ENCODE peak calls at places on chromosomes 11 and 22, in five cellular contexts. A, E, Y, R and J are unnamed samples.
A peak's percentile ranks its signal among the peaks of the same experiment; 100 is the strongest.

GRCh38 chr11:121670792-121671275 is 218.1 kb upstream of the SORL1-AS1 start:
- DNase-seq in R (peak; percentile 73), Y (no peak), A (no peak), E (no peak), J (no peak)

GRCh38 chr11:40759341-40759740 is 700.1 kb downstream of the LRRC4C start:
- DNase-seq in R (no peak), Y (no peak), E (no peak), A (no peak), J (no peak)

GRCh38 chr22:30270841-30271240 is 4.2 kb upstream of the OSM start:
- DNase-seq in Y (peak; percentile 41), E (no peak), R (peak; percentile 78), A (peak; percentile 66), J (no peak)

GRCh38 chr11:33475999-33476398 is 218.8 kb downstream of the HIPK3 start:
- DNase-seq in A (peak; percentile 26), R (peak; percentile 69), E (no peak), Y (no peak), J (no peak)

GRCh38 chr11:60926500-60926899 is 2.2 kb downstream of the TMEM132A start:
- DNase-seq in A (no peak), R (no peak), Y (no peak), E (no peak), J (no peak)

GRCh38 chr11:100445231-100445735 is 241.8 kb upstream of the ARHGAP42 start:
- DNase-seq in Y (no peak), A (peak; percentile 47), R (peak; percentile 20), E (no peak), J (no peak)

GRCh38 chr11:65436412-65437032 is 13.9 kb downstream of the NEAT1 start:
- DNase-seq in E (no peak), R (no peak), Y (no peak), A (no peak), J (no peak)

GRCh38 chr11:2816941-2817421 is 68.6 kb downstream of the CDKN1C start:
- DNase-seq in E (no peak), A (no peak), R (peak; percentile 86), Y (no peak), J (no peak)

GRCh38 chr11:17846852-17847453 is 112.4 kb downstream of the KCNC1 start:
- DNase-seq in R (peak; percentile 68), Y (no peak), E (peak; percentile 17), A (peak; percentile 27), J (no peak)

GRCh38 chr11:70132641-70133040 is 54.5 kb downstream of the ANO1 start:
- DNase-seq in Y (no peak), R (no peak), A (no peak), E (no peak), J (no peak)

GRCh38 chr11:45881708-45882368 is 3.6 kb upstream of the MAPK8IP1 start:
- DNase-seq in E (no peak), Y (no peak), A (no peak), R (no peak), J (no peak)

GRCh38 chr11:57649826-57650738 is at the start of gene YPEL4:
- DNase-seq in E (peak; percentile 57), Y (no peak), R (peak; percentile 78), A (peak; percentile 60), J (no peak)

GRCh38 chr11:57516061-57516443 is 550 bp upstream of the SLC43A1 start:
- DNase-seq in A (no peak), R (no peak), E (no peak), Y (no peak), J (no peak)

GRCh38 chr22:17896552-17896951 is 122.3 kb upstream of the BID start:
- DNase-seq in R (no peak), E (peak; percentile 44), Y (no peak), A (no peak), J (no peak)

GRCh38 chr11:129315781-129316579 is 59.7 kb upstream of the BARX2 start:
- DNase-seq in Y (peak; percentile 83), A (no peak), R (no peak), E (no peak), J (no peak)

GRCh38 chr22:40680819-40681183 is 1.5 kb downstream of the MCHR1 start:
- DNase-seq in R (no peak), E (no peak), A (no peak), Y (no peak), J (no peak)

GRCh38 chr11:111283945-111284481 is 14.3 kb upstream of the POU2AF3 start:
- DNase-seq in Y (peak; percentile 89), A (no peak), R (peak; percentile 12), E (no peak), J (no peak)

GRCh38 chr22:42077486-42078125 is 1.9 kb upstream of the SMDT1 start:
- DNase-seq in Y (no peak), A (no peak), E (no peak), R (no peak), J (no peak)

GRCh38 chr11:9169595-9170295 is 78.3 kb upstream of the SCUBE2 start:
- DNase-seq in A (no peak), E (peak; percentile 12), R (no peak), Y (no peak), J (no peak)

GRCh38 chr11:73281201-73281741 is 9.1 kb downstream of the P2RY6 start:
- DNase-seq in Y (no peak), A (no peak), E (no peak), R (no peak), J (peak; percentile 19)

GRCh38 chr11:132114185-132114584 is 743.8 kb downstream of the NTM start:
- DNase-seq in R (no peak), E (peak; percentile 6), A (peak; percentile 21), Y (no peak), J (no peak)

GRCh38 chr11:57277845-57278720 is 41.0 kb upstream of the APLNR start:
- DNase-seq in Y (peak; percentile 80), R (peak; percentile 60), E (peak; percentile 89), A (peak; percentile 81), J (no peak)

GRCh38 chr11:60913793-60914619 is at the start of gene TMEM109:
- DNase-seq in R (peak; percentile 84), E (peak; percentile 87), Y (peak; percentile 90), A (peak; percentile 90), J (peak; percentile 82)

GRCh38 chr11:3723014-3723708 is 52.0 kb upstream of the CHRNA10 start:
- DNase-seq in E (peak; percentile 77), R (peak; percentile 95), Y (no peak), A (no peak), J (no peak)

GRCh38 chr11:76665172-76665571 is 5.4 kb downstream of the LRRC32 start:
- DNase-seq in R (no peak), Y (no peak), A (no peak), E (no peak), J (peak; percentile 28)

GRCh38 chr11:114610550-114610949 is 15.0 kb upstream of the NXPE4 start:
- DNase-seq in Y (no peak), E (no peak), A (no peak), R (no peak), J (no peak)

GRCh38 chr11:11960687-11961086 is 47.7 kb downstream of the DKK3 start:
- DNase-seq in E (no peak), A (no peak), Y (no peak), R (peak; percentile 46), J (no peak)

GRCh38 chr11:45209904-45210699 is 63.7 kb downstream of the PRDM11 start:
- DNase-seq in Y (peak; percentile 52), R (peak; percentile 32), E (no peak), A (peak; percentile 84), J (no peak)

GRCh38 chr11:47980093-47980906 is at the start of gene PTPRJ:
- DNase-seq in Y (peak; percentile 74), R (peak; percentile 66), E (peak; percentile 65), A (peak; percentile 46), J (no peak)

GRCh38 chr22:46021577-46021976 is 44.6 kb upstream of the WNT7B start:
- DNase-seq in Y (no peak), R (no peak), E (no peak), A (no peak), J (peak; percentile 22)

GRCh38 chr11:121105063-121105480 is 4.0 kb downstream of the TECTA start:
- DNase-seq in R (no peak), E (no peak), Y (no peak), A (peak; percentile 50), J (no peak)

GRCh38 chr11:105611414-105611813 is 1.5 kb downstream of the GRIA4 start:
- DNase-seq in Y (no peak), A (no peak), E (no peak), R (no peak), J (no peak)

GRCh38 chr11:91927448-91927847 is 297.2 kb upstream of the FAT3 start:
- DNase-seq in Y (no peak), E (no peak), A (no peak), R (no peak), J (no peak)

DNA sequence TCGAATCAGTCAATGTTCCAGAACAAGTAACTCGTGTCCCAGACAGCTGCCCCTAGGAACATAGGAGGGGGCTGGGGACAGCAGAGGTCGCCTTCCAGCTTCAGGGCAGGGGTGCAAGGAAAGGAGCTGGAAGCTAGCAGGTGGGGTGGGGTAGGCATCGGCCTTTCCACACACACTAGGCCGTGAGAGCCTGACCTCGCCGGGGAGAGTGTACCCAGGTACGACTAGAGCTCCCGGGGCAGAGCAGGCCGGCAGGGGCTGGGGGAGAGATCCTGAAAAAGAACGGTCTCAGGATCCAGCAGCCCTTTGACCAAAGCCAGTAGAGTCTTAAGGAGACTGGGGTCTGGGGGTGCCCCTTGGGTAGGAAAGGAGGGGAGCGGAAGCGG is 1127.5 kb downstream of the BRD1 start:
- DNase-seq in E (no peak), A (no peak), R (no peak), Y (no peak), J (no peak)
- TF ChIP-seq CTCF in E (no peak), A (no peak), R (no peak), Y (no peak), J (no peak)

DNA sequence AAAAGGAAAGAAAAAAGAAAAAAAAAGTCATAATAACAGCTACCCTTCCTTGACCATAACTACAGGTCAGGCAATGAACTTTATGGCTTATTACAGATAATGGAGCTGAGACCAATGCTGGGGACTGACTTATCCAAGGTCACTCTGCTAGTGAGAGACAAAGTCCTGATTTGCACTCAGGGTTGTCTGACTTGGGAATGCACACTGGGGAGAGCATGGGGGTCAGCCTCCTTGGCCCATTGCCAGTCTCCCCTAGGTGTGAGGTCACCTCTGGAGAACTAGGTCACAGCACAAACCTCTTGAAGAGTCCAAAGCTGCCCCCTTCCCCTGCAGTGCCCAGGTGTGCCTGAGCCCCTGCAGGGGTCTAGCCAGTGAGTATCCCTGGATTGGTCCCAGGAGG is 5.3 kb upstream of the CDC42EP1 start:
- DNase-seq in E (no peak), Y (no peak), A (no peak), R (no peak), J (no peak)
- H3K4me1 ChIP-seq in E (peaks cover 47% of the 10 kb centered on the region), Y (peaks cover 23% of the 10 kb centered on the region), A (peaks cover 18% of the 10 kb centered on the region), R (peaks cover 15% of the 10 kb centered on the region), J (peaks cover 8% of the 10 kb centered on the region)

GRCh38 chr11:773425-773824 is 3.9 kb downstream of the GATD1 start:
- DNase-seq in A (no peak), R (no peak), E (no peak), Y (no peak), J (no peak)

GRCh38 chr11:772429-773390 is 4.6 kb downstream of the GATD1 start:
- DNase-seq in E (no peak), Y (no peak), R (no peak), A (no peak), J (peak; percentile 62)

GRCh38 chr11:776459-777287 is 614 bp downstream of the GATD1 start:
- DNase-seq in A (no peak), E (no peak), Y (peak; percentile 67), R (no peak), J (peak; percentile 51)

GRCh38 chr11:773830-774229 is 3.5 kb downstream of the GATD1 start:
- DNase-seq in A (no peak), Y (no peak), E (no peak), R (no peak), J (no peak)

GRCh38 chr11:774873-775592 is 2.3 kb downstream of the GATD1 start:
- DNase-seq in R (peak; percentile 61), A (no peak), E (no peak), Y (no peak), J (peak; percentile 83)
- TF ChIP-seq CTCF in R (no peak), A (no peak), E (no peak), Y (no peak), J (no peak)

GRCh38 chr22:23518381-23519187 is 61.5 kb downstream of the IGLL1 start:
- DNase-seq in R (no peak), E (no peak), A (no peak), Y (peak; percentile 52), J (no peak)
- H3K4me1 ChIP-seq in R (peaks cover 8% of the 10 kb centered on the region), E (peaks cover 34% of the 10 kb centered on the region), A (peaks cover 17% of the 10 kb centered on the region), Y (peaks cover 16% of the 10 kb centered on the region), J (no peaks in the 10 kb centered on the region)